ENCODE peak calls at places on chromosome X, in six cellular contexts. T, U, J, R, D and G are unnamed samples.

GRCh38 chrX:151981129-151981528 is 6.7 kb upstream of the GABRE start:
- DNase-seq in T (peak), U (no peak), J (no peak), R (peak), D (peak), G (no peak)

GRCh38 chrX:32170481-32170880 is 1040.9 kb downstream of the DMD start:
- DNase-seq in T (no peak), U (no peak), J (no peak), R (no peak), D (no peak), G (no peak)

GRCh38 chrX:148633509-148633908 is 133.1 kb downstream of the AFF2 start:
- DNase-seq in T (no peak), U (no peak), J (no peak), R (no peak), D (no peak), G (no peak)

GRCh38 chrX:107715331-107716044 is 60.1 kb downstream of the TSC22D3 start:
- DNase-seq in T (peak), U (no peak), J (no peak), R (no peak), D (peak), G (no peak)

GRCh38 chrX:39857780-39858179 is 240.0 kb downstream of the BCOR start:
- DNase-seq in T (no peak), U (no peak), J (no peak), R (no peak), D (peak), G (no peak)

GRCh38 chrX:129612396-129612795 is 42.4 kb downstream of the APLN start:
- DNase-seq in T (no peak), U (no peak), J (no peak), R (no peak), D (no peak), G (no peak)

GRCh38 chrX:155966876-155967275 is 30.6 kb upstream of the IL9R start:
- DNase-seq in T (peak), U (peak), J (peak), R (peak), D (peak), G (peak)

GRCh38 chrX:30504309-30504708 is 73.3 kb downstream of the TASL start:
- DNase-seq in T (peak), U (peak), J (no peak), R (peak), D (peak), G (no peak)

GRCh38 chrX:119673336-119673735 is 19.6 kb downstream of the SEPTIN6 start:
- DNase-seq in T (no peak), U (no peak), J (no peak), R (no peak), D (no peak), G (no peak)

GRCh38 chrX:78104447-78105176 is 564 bp downstream of the PGK1 start:
- DNase-seq in T (peak), U (peak), J (peak), R (peak), D (peak), G (peak)

GRCh38 chrX:9340619-9341304 is 124.1 kb upstream of the TBL1X start:
- DNase-seq in T (peak), U (no peak), J (no peak), R (no peak), D (peak), G (peak)

GRCh38 chrX:74118503-74118902 is 185.5 kb upstream of the ZCCHC13 start:
- DNase-seq in T (peak), U (no peak), J (no peak), R (no peak), D (peak), G (no peak)

GRCh38 chrX:9114245-9114644 is 80.3 kb upstream of the FAM9B start:
- DNase-seq in T (no peak), U (no peak), J (no peak), R (peak), D (no peak), G (no peak)

GRCh38 chrX:100944601-100945000 is 15.9 kb upstream of the XKRX start:
- DNase-seq in T (no peak), U (no peak), J (no peak), R (no peak), D (peak), G (no peak)

GRCh38 chrX:6667048-6667768 is 132.3 kb upstream of the VCX3A start:
- DNase-seq in T (no peak), U (no peak), J (no peak), R (no peak), D (no peak), G (no peak)

GRCh38 chrX:131067846-131068745 is 9.9 kb downstream of the ARHGAP36 start:
- DNase-seq in T (no peak), U (no peak), J (peak), R (no peak), D (no peak), G (no peak)

GRCh38 chrX:13952581-13952980 is 77.1 kb downstream of the GEMIN8 start:
- DNase-seq in T (no peak), U (no peak), J (no peak), R (no peak), D (no peak), G (no peak)

GRCh38 chrX:119989905-119990408 is 46.4 kb upstream of the NKAP start:
- DNase-seq in T (no peak), U (no peak), J (peak), R (no peak), D (no peak), G (no peak)

GRCh38 chrX:13770013-13770412 is 35.5 kb downstream of the OFD1 start:
- DNase-seq in T (no peak), U (no peak), J (no peak), R (no peak), D (peak), G (no peak)

GRCh38 chrX:132443736-132444135 is 45.1 kb downstream of the MBNL3 start:
- DNase-seq in T (no peak), U (no peak), J (no peak), R (no peak), D (no peak), G (no peak)

GRCh38 chrX:105299286-105299685 is 78.8 kb upstream of the TEX13A start:
- DNase-seq in T (no peak), U (no peak), J (no peak), R (no peak), D (no peak), G (no peak)

GRCh38 chrX:77899081-77899828 is at the start of gene COX7B:
- DNase-seq in T (peak), U (peak), J (peak), R (peak), D (peak), G (peak)

GRCh38 chrX:137428777-137429564 is 137.0 kb upstream of the ZIC3 start:
- DNase-seq in T (no peak), U (no peak), J (peak), R (no peak), D (no peak), G (no peak)

GRCh38 chrX:49001521-49002090 is 458 bp downstream of the GRIPAP1 start:
- DNase-seq in T (peak), U (peak), J (peak), R (peak), D (peak), G (peak)

GRCh38 chrX:2371026-2371778 is 129.6 kb downstream of the DHRSX start:
- DNase-seq in T (no peak), U (no peak), J (peak), R (no peak), D (no peak), G (no peak)

GRCh38 chrX:68878977-68879376 is 50.2 kb downstream of the EFNB1 start:
- DNase-seq in T (no peak), U (no peak), J (no peak), R (no peak), D (no peak), G (no peak)

GRCh38 chrX:17414839-17415238 is 39.8 kb downstream of the NHS start:
- DNase-seq in T (no peak), U (peak), J (peak), R (no peak), D (peak), G (no peak)

GRCh38 chrX:142884853-142885252 is 140.9 kb upstream of the SPANXN4 start:
- DNase-seq in T (no peak), U (no peak), J (no peak), R (no peak), D (no peak), G (no peak)

GRCh38 chrX:16119353-16120220 is 3.8 kb upstream of the GRPR start:
- DNase-seq in T (no peak), U (no peak), J (no peak), R (peak), D (no peak), G (no peak)

GRCh38 chrX:9055354-9055753 is 21.4 kb upstream of the FAM9B start:
- DNase-seq in T (no peak), U (no peak), J (no peak), R (no peak), D (no peak), G (no peak)